ENCODE peak calls at places on chromosomes 13 and 19, in five cellular contexts. H is cardiac muscle cell, N is midbrain, G is HS-27A, W is brain pericyte. K is an unnamed sample.

GRCh38 chr13:99505814-99506269 is 4.6 kb downstream of the TM9SF2 start:
- DNase-seq in H (no peak), N (no peak), G (no peak), W (no peak), K (no peak)

GRCh38 chr19:34666958-34667265 is 10.0 kb downstream of the SCGB2B2 start:
- DNase-seq in H (no peak), N (no peak), G (no peak), W (no peak), K (no peak)

GRCh38 chr19:33801411-33801810 is 4.7 kb downstream of the KCTD15 start:
- DNase-seq in H (no peak), N (no peak), G (no peak), W (no peak), K (no peak)

GRCh38 chr19:50921391-50922315 is 10.5 kb upstream of the KLK4 start:
- DNase-seq in H (no peak), N (no peak), G (no peak), W (no peak), K (no peak)

GRCh38 chr19:4678881-4679379 is 8.8 kb upstream of the MYDGF start:
- DNase-seq in H (peak), N (no peak), G (no peak), W (no peak), K (no peak)

GRCh38 chr13:50519866-50520265 is 323.6 kb downstream of the DLEU7 start:
- DNase-seq in H (no peak), N (no peak), G (no peak), W (no peak), K (no peak)

GRCh38 chr19:677601-678380 is 1.6 kb downstream of the FSTL3 start:
- DNase-seq in H (no peak), N (no peak), G (no peak), W (no peak), K (peak)

GRCh38 chr19:18239303-18239702 is 13.1 kb upstream of the PDE4C start:
- DNase-seq in H (peak), N (no peak), G (no peak), W (no peak), K (no peak)

GRCh38 chr19:3342246-3342645 is 24.1 kb upstream of the NFIC start:
- DNase-seq in H (no peak), N (no peak), G (no peak), W (no peak), K (no peak)

GRCh38 chr13:72651196-72651595 is 76.2 kb downstream of the MZT1 start:
- DNase-seq in H (peak), N (peak), G (no peak), W (no peak), K (peak)

GRCh38 chr13:61777281-61777680 is 361.6 kb upstream of the PCDH20 start:
- DNase-seq in H (no peak), N (no peak), G (no peak), W (no peak), K (no peak)

GRCh38 chr13:64397699-64398098 is 2832.4 kb downstream of the PCDH9 start:
- DNase-seq in H (no peak), N (no peak), G (no peak), W (no peak), K (no peak)

GRCh38 chr13:97257800-97258799 is 36.0 kb downstream of the MBNL2 start:
- DNase-seq in H (no peak), N (no peak), G (peak), W (no peak), K (peak)

GRCh38 chr19:18496167-18496979 is 25.5 kb downstream of the ELL start:
- DNase-seq in H (no peak), N (no peak), G (no peak), W (no peak), K (no peak)

GRCh38 chr13:73910733-73911132 is 223.5 kb downstream of the KLF12 start:
- DNase-seq in H (no peak), N (no peak), G (no peak), W (no peak), K (no peak)

GRCh38 chr13:36530861-36531590 is 98.7 kb downstream of the CCNA1 start:
- DNase-seq in H (no peak), N (no peak), G (no peak), W (no peak), K (no peak)

GRCh38 chr19:50567052-50567841 is 988 bp downstream of the LRRC4B start:
- DNase-seq in H (no peak), N (peak), G (no peak), W (no peak), K (no peak)

GRCh38 chr19:49016067-49016839 is 638 bp downstream of the LHB start:
- DNase-seq in H (no peak), N (no peak), G (no peak), W (no peak), K (no peak)

GRCh38 chr13:49622174-49622946 is 5.9 kb upstream of the ARL11 start:
- DNase-seq in H (peak), N (no peak), G (no peak), W (no peak), K (no peak)

GRCh38 chr13:100564444-100565223 is 24.0 kb downstream of the GGACT start:
- DNase-seq in H (no peak), N (no peak), G (no peak), W (no peak), K (no peak)

GRCh38 chr19:670609-671075 is 5.5 kb upstream of the FSTL3 start:
- DNase-seq in H (no peak), N (no peak), G (no peak), W (no peak), K (no peak)

K was measured in HuH-7.5.